ENCODE peak calls at places on chromosomes 16 and 17, in ten cellular contexts. E is IMR-90, A is AG10803, X is heart right ventricle, W is nephron progenitor cell, O is fibroblast of lung, I is GM23338, H is GM13976, S is cardiac muscle cell, R is neural crest cell. G is an unnamed sample.

GRCh38 chr16:49834496-49835009 is 21.4 kb downstream of the ZNF423 start:
- DNase-seq in E (no peak), A (no peak), X (peak; percentile 80), W (peak; percentile 70), O (peak; percentile 41), I (peak; percentile 79), H (no peak), S (peak; percentile 79), R (no peak), G (no peak)

GRCh38 chr16:68040506-68041288 is 17.6 kb downstream of the DUS2 start:
- DNase-seq in E (peak; percentile 51), A (peak; percentile 48), X (peak; percentile 84), W (peak; percentile 88), O (peak; percentile 57), I (peak; percentile 92), H (peak; percentile 84), S (peak; percentile 71), R (peak; percentile 75), G (peak; percentile 87)

GRCh38 chr17:65785109-65785508 is 223.7 kb upstream of the AXIN2 start:
- DNase-seq in E (peak; percentile 97), A (peak; percentile 97), X (no peak), W (no peak), O (peak; percentile 96), I (no peak), H (no peak), S (peak; percentile 95), R (no peak), G (no peak)

GRCh38 chr16:69316595-69317034 is 5.5 kb downstream of the VPS4A start:
- DNase-seq in E (no peak), A (no peak), X (no peak), W (no peak), O (no peak), I (no peak), H (no peak), S (no peak), R (no peak), G (no peak)

GRCh38 chr17:50318551-50319310 is 27.2 kb upstream of the XYLT2 start:
- DNase-seq in E (peak; percentile 19), A (no peak), X (no peak), W (peak; percentile 69), O (peak; percentile 28), I (no peak), H (no peak), S (no peak), R (no peak), G (no peak)

GRCh38 chr17:56881685-56882295 is 32.1 kb downstream of the TRIM25 start:
- DNase-seq in E (no peak), A (no peak), X (no peak), W (no peak), O (no peak), I (no peak), H (no peak), S (no peak), R (no peak), G (no peak)

GRCh38 chr17:55458977-55459376 is 37.3 kb upstream of the MMD start:
- DNase-seq in E (peak; percentile 89), A (peak; percentile 56), X (no peak), W (no peak), O (peak; percentile 73), I (no peak), H (no peak), S (no peak), R (no peak), G (peak; percentile 38)

GRCh38 chr16:85809645-85810044 is 10.2 kb downstream of the COX4I1 start:
- DNase-seq in E (no peak), A (no peak), X (no peak), W (no peak), O (no peak), I (no peak), H (no peak), S (no peak), R (no peak), G (no peak)

GRCh38 chr17:18980682-18981384 is 23.7 kb downstream of the FAM83G start:
- DNase-seq in E (peak; percentile 88), A (no peak), X (no peak), W (peak; percentile 37), O (no peak), I (no peak), H (no peak), S (no peak), R (no peak), G (no peak)

GRCh38 chr16:72666267-72666666 is 381.7 kb downstream of the ZFHX3 start:
- DNase-seq in E (peak; percentile 12), A (peak; percentile 11), X (no peak), W (no peak), O (peak; percentile 31), I (no peak), H (no peak), S (peak; percentile 17), R (no peak), G (no peak)

GRCh38 chr16:79257958-79258490 is 342.5 kb downstream of the MAF start:
- DNase-seq in E (no peak), A (no peak), X (no peak), W (no peak), O (no peak), I (no peak), H (no peak), S (no peak), R (no peak), G (no peak)

GRCh38 chr16:87416826-87417471 is 24.8 kb downstream of the MAP1LC3B start:
- DNase-seq in E (peak; percentile 72), A (peak; percentile 71), X (no peak), W (no peak), O (peak; percentile 84), I (no peak), H (no peak), S (peak; percentile 75), R (no peak), G (no peak)

GRCh38 chr17:19610879-19611278 is 37.7 kb upstream of the ALDH3A2 start:
- DNase-seq in E (no peak), A (no peak), X (no peak), W (no peak), O (no peak), I (no peak), H (no peak), S (no peak), R (no peak), G (no peak)

GRCh38 chr17:47751471-47751870 is 18.4 kb downstream of the TBX21 start:
- DNase-seq in E (no peak), A (no peak), X (no peak), W (no peak), O (no peak), I (no peak), H (no peak), S (no peak), R (no peak), G (no peak)

GRCh38 chr16:56589141-56590039 is at the start of gene MT3:
- DNase-seq in E (no peak), A (no peak), X (peak; percentile 17), W (peak; percentile 59), O (no peak), I (peak; percentile 87), H (no peak), S (no peak), R (no peak), G (no peak)

GRCh38 chr16:15539197-15539596 is 103.8 kb downstream of the MARF1 start:
- DNase-seq in E (no peak), A (no peak), X (no peak), W (peak; percentile 30), O (no peak), I (peak; percentile 80), H (no peak), S (no peak), R (no peak), G (no peak)

GRCh38 chr16:76235426-76235825 is 41.8 kb upstream of the CNTNAP4 start:
- DNase-seq in E (no peak), A (no peak), X (no peak), W (no peak), O (no peak), I (no peak), H (no peak), S (no peak), R (no peak), G (no peak)

GRCh38 chr16:84446086-84446485 is 58.4 kb downstream of the MEAK7 start:
- DNase-seq in E (peak; percentile 28), A (no peak), X (no peak), W (no peak), O (no peak), I (no peak), H (no peak), S (peak; percentile 13), R (no peak), G (no peak)
- TF ChIP-seq CTCF in E (no peak), A (no peak), X (no peak), W (no peak), O (no peak), I (no peak), H (no peak), S (no peak), R (no peak), G (no peak)

GRCh38 chr17:28534740-28535375 is 17.6 kb downstream of the UNC119 start:
- DNase-seq in E (no peak), A (no peak), X (no peak), W (no peak), O (no peak), I (no peak), H (no peak), S (no peak), R (no peak), G (no peak)
- TF ChIP-seq CTCF in E (no peak), A (no peak), X (no peak), W (no peak), O (no peak), I (peak; percentile 21), H (no peak), S (no peak), R (no peak), G (no peak)

GRCh38 chr17:44584498-44584897 is 27.2 kb downstream of the FZD2 start:
- DNase-seq in E (no peak), A (no peak), X (no peak), W (no peak), O (no peak), I (no peak), H (no peak), S (no peak), R (no peak), G (no peak)

GRCh38 chr17:44585315-44585714 is 28.0 kb downstream of the FZD2 start:
- DNase-seq in E (no peak), A (no peak), X (no peak), W (no peak), O (no peak), I (no peak), H (no peak), S (no peak), R (no peak), G (no peak)

GRCh38 chr17:44578947-44579346 is 21.7 kb downstream of the FZD2 start:
- DNase-seq in E (no peak), A (no peak), X (no peak), W (no peak), O (no peak), I (no peak), H (no peak), S (no peak), R (no peak), G (no peak)

GRCh38 chr17:44587339-44587738 is 30.1 kb downstream of the FZD2 start:
- DNase-seq in E (peak; percentile 91), A (peak; percentile 94), X (peak; percentile 33), W (no peak), O (peak; percentile 76), I (no peak), H (no peak), S (peak; percentile 94), R (no peak), G (no peak)

GRCh38 chr17:44581868-44582267 is 24.6 kb downstream of the FZD2 start:
- DNase-seq in E (no peak), A (no peak), X (no peak), W (no peak), O (no peak), I (peak; percentile 61), H (no peak), S (peak; percentile 31), R (no peak), G (no peak)
- TF ChIP-seq CTCF in E (peak; percentile 41), A (peak; percentile 32), X (no peak), W (no peak), O (peak; percentile 16), I (peak; percentile 61), H (peak; percentile 5), S (peak; percentile 32), R (peak; percentile 16), G (no peak)

GRCh38 chr17:13735444-13735843 is 133.7 kb upstream of the HS3ST3A1 start:
- DNase-seq in E (peak; percentile 5), A (peak; percentile 27), X (no peak), W (no peak), O (no peak), I (peak; percentile 61), H (no peak), S (peak; percentile 30), R (no peak), G (no peak)
- TF ChIP-seq CTCF in E (no peak), A (peak; percentile 19), X (no peak), W (no peak), O (no peak), I (peak; percentile 51), H (no peak), S (no peak), R (no peak), G (no peak)